ENCODE peak calls at places on chromosomes 11 and 22, in four cellular contexts. T is activated CD4-positive, alpha-beta T cell treated with anti-CD3 and anti-CD28 coated beads for 4 hours; X is CD8-positive, alpha-beta T cell; L is hepatic stellate cell. N is an unnamed sample.

GRCh38 chr11:34223021-34223813 is 117.8 kb downstream of the NAT10 start:
- DNase-seq in T (no peak), L (no peak), X (no peak), N (peak)

GRCh38 chr11:36071917-36072500 is 128.1 kb downstream of the LDLRAD3 start:
- DNase-seq in T (no peak), X (no peak), L (no peak), N (no peak)

GRCh38 chr22:50072167-50072555 is 13.1 kb downstream of the MLC1 start:
- DNase-seq in T (no peak), X (no peak), L (no peak), N (no peak)

GRCh38 chr11:9078113-9079041 is 13.0 kb downstream of the SCUBE2 start:
- DNase-seq in T (no peak), X (no peak), L (no peak), N (no peak)

GRCh38 chr11:126871792-126872191 is 128.8 kb downstream of the KIRREL3 start:
- DNase-seq in T (no peak), X (no peak), L (no peak), N (no peak)

GRCh38 chr22:35072939-35073338 is 7.0 kb downstream of the ISX start:
- DNase-seq in L (no peak), T (no peak), X (no peak), N (peak)

GRCh38 chr11:68189082-68189481 is 24.0 kb downstream of the KMT5B start:
- DNase-seq in X (no peak), T (no peak), L (no peak), N (no peak)

GRCh38 chr11:72641900-72642814 is 32.1 kb downstream of the PDE2A start:
- DNase-seq in T (peak), X (peak), L (peak), N (peak)

GRCh38 chr22:37778370-37779009 is 29.2 kb upstream of the GCAT start:
- DNase-seq in X (no peak), T (no peak), L (no peak), N (no peak)

GRCh38 chr11:78350101-78350645 is 67.4 kb downstream of the GAB2 start:
- DNase-seq in T (no peak), X (no peak), L (no peak), N (peak)

GRCh38 chr11:64186205-64187165 is 514 bp downstream of the STIP1 start:
- DNase-seq in L (no peak), X (peak), T (peak), N (peak)

GRCh38 chr11:63144121-63144520 is at the start of gene SLC22A24:
- DNase-seq in T (no peak), L (no peak), X (no peak), N (no peak)

GRCh38 chr11:74749127-74749964 is 697 bp downstream of the RNF169 start:
- DNase-seq in L (peak), T (peak), X (peak), N (peak)

GRCh38 chr22:38935023-38935422 is 22.4 kb upstream of the APOBEC3A start:
- DNase-seq in X (no peak), L (no peak), T (no peak), N (no peak)

GRCh38 chr11:44417756-44418437 is 108.0 kb upstream of the ALX4 start:
- DNase-seq in X (no peak), L (no peak), T (no peak), N (no peak)

GRCh38 chr11:11324090-11324489 is 29.0 kb downstream of the CSNK2A3 start:
- DNase-seq in L (no peak), X (no peak), T (no peak), N (no peak)

GRCh38 chr11:6667733-6668374 is 12.2 kb upstream of the DCHS1 start:
- DNase-seq in X (peak), T (peak), L (no peak), N (peak)

GRCh38 chr11:48050304-48050703 is 69.9 kb downstream of the PTPRJ start:
- DNase-seq in X (no peak), L (no peak), T (no peak), N (no peak)

GRCh38 chr11:79670846-79671245 is 230.0 kb upstream of the TENM4 start:
- DNase-seq in X (no peak), L (no peak), T (no peak), N (no peak)

GRCh38 chr11:2202900-2203439 is 31.4 kb upstream of the TH start:
- DNase-seq in X (no peak), L (no peak), T (no peak), N (no peak)

GRCh38 chr11:2099523-2100316 is 39.5 kb downstream of the IGF2 start:
- DNase-seq in T (no peak), L (no peak), X (no peak), N (peak)

GRCh38 chr11:116046127-116046526 is 541.9 kb upstream of the CADM1 start:
- DNase-seq in X (no peak), L (no peak), T (no peak), N (no peak)